ENCODE peak calls at places on chromosome 22, in four cellular contexts. N is GM12878, X is HepG2, Y is K562. L is an unnamed sample.

GRCh38 chr22:35883028-35883620 is 145.5 kb downstream of the RBFOX2 start:
- DNase-seq in N (no peak), X (no peak), Y (no peak), L (peak)

GRCh38 chr22:48707749-48708557 is 1119.7 kb downstream of the BRD1 start:
- DNase-seq in N (no peak), X (no peak), Y (no peak), L (no peak)

GRCh38 chr22:43891360-43892182 is at the start of gene PNPLA5:
- DNase-seq in N (no peak), X (no peak), Y (peak), L (peak)

GRCh38 chr22:44196731-44197131 is 16.0 kb downstream of the PARVG start:
- DNase-seq in N (no peak), X (no peak), Y (no peak), L (no peak)

GRCh38 chr22:40855104-40855959 is 1.1 kb downstream of the ST13 start:
- DNase-seq in N (no peak), X (no peak), Y (no peak), L (no peak)

GRCh38 chr22:20781272-20781990 is 7.5 kb downstream of the SERPIND1 start:
- DNase-seq in N (no peak), X (no peak), Y (no peak), L (peak)

GRCh38 chr22:39299829-39300178 is 19.6 kb downstream of the RPL3 start:
- DNase-seq in N (peak), X (no peak), Y (no peak), L (no peak)

GRCh38 chr22:23054531-23055257 is 15.6 kb upstream of the GNAZ start:
- DNase-seq in N (peak), X (no peak), Y (no peak), L (no peak)

GRCh38 chr22:39360242-39360641 is 10.5 kb downstream of the SYNGR1 start:
- DNase-seq in N (no peak), X (no peak), Y (no peak), L (no peak)

GRCh38 chr22:44570476-44571445 is 72.7 kb upstream of the RTL6 start:
- DNase-seq in N (no peak), X (no peak), Y (no peak), L (no peak)

GRCh38 chr22:36736701-36737320 is 33.3 kb upstream of the CACNG2 start:
- DNase-seq in N (no peak), X (no peak), Y (no peak), L (no peak)

GRCh38 chr22:30325724-30326703 is 727 bp downstream of the TBC1D10A start:
- DNase-seq in N (no peak), X (no peak), Y (peak), L (no peak)

GRCh38 chr22:30265851-30266444 is 703 bp downstream of the OSM start:
- DNase-seq in N (no peak), X (no peak), Y (peak), L (no peak)

GRCh38 chr22:44693145-44693544 is 8.9 kb upstream of the PRR5 start:
- DNase-seq in N (no peak), X (no peak), Y (no peak), L (no peak)

GRCh38 chr22:38316340-38317236 is 645 bp downstream of the CSNK1E start:
- DNase-seq in N (no peak), X (no peak), Y (peak), L (peak)

GRCh38 chr22:25027552-25027951 is 75.0 kb downstream of the KIAA1671 start:
- DNase-seq in N (no peak), X (no peak), Y (no peak), L (no peak)

GRCh38 chr22:24506802-24507438 is 11.8 kb downstream of the UPB1 start:
- DNase-seq in N (no peak), X (peak), Y (no peak), L (peak)

GRCh38 chr22:41565403-41566054 is 4.7 kb downstream of the CSDC2 start:
- DNase-seq in N (no peak), X (peak), Y (peak), L (peak)

GRCh38 chr22:38700271-38700788 is 413 bp downstream of the JOSD1 start:
- DNase-seq in N (no peak), X (peak), Y (no peak), L (no peak)

GRCh38 chr22:32752326-32752725 is 49.2 kb upstream of the TIMP3 start:
- DNase-seq in N (no peak), X (no peak), Y (no peak), L (peak)

GRCh38 chr22:31350410-31350863 is 4.3 kb upstream of the PATZ1 start:
- DNase-seq in N (no peak), X (peak), Y (peak), L (no peak)

GRCh38 chr22:20656902-20657836 is 116.7 kb upstream of the SERPIND1 start:
- DNase-seq in N (no peak), X (peak), Y (peak), L (peak)

GRCh38 chr22:23402275-23403151 is 177.6 kb downstream of the IGLL1 start:
- DNase-seq in N (no peak), X (peak), Y (peak), L (peak)

GRCh38 chr22:49013707-49014106 is 814.0 kb downstream of the BRD1 start:
- DNase-seq in N (no peak), X (no peak), Y (no peak), L (no peak)

GRCh38 chr22:24513706-24514240 is 18.6 kb downstream of the UPB1 start:
- DNase-seq in N (no peak), X (no peak), Y (no peak), L (no peak)

GRCh38 chr22:30609260-30610185 is 2.5 kb downstream of the TCN2 start:
- DNase-seq in N (peak), X (no peak), Y (peak), L (peak)

GRCh38 chr22:42902875-42903510 is 45.9 kb upstream of the ARFGAP3 start:
- DNase-seq in N (no peak), X (no peak), Y (no peak), L (peak)

GRCh38 chr22:23061471-23062280 is 8.6 kb upstream of the GNAZ start:
- DNase-seq in N (no peak), X (no peak), Y (no peak), L (no peak)

GRCh38 chr22:17106161-17106784 is 14.9 kb downstream of the TMEM121B start:
- DNase-seq in N (no peak), X (no peak), Y (no peak), L (no peak)

GRCh38 chr22:48104102-48104738 is 1341.8 kb downstream of the TBC1D22A start:
- DNase-seq in N (no peak), X (no peak), Y (no peak), L (no peak)

GRCh38 chr22:36239401-36240171 is at the start of gene APOL2:
- DNase-seq in N (peak), X (peak), Y (peak), L (peak)

GRCh38 chr22:27991586-27992293 is 72.7 kb upstream of the PITPNB start:
- DNase-seq in N (no peak), X (no peak), Y (no peak), L (no peak)

GRCh38 chr22:39174498-39175120 is 22.1 kb upstream of the CBX7 start:
- DNase-seq in N (no peak), X (peak), Y (peak), L (peak)

GRCh38 chr22:29163808-29164207 is 41.9 kb upstream of the EMID1 start:
- DNase-seq in N (no peak), X (no peak), Y (no peak), L (no peak)

GRCh38 chr22:29171721-29172120 is 34.0 kb upstream of the EMID1 start:
- DNase-seq in N (no peak), X (no peak), Y (no peak), L (no peak)

GRCh38 chr22:29166180-29166579 is 39.5 kb upstream of the EMID1 start:
- DNase-seq in N (no peak), X (no peak), Y (no peak), L (no peak)

GRCh38 chr22:29165336-29166060 is 40.2 kb upstream of the EMID1 start:
- DNase-seq in N (no peak), X (no peak), Y (no peak), L (no peak)

DNA sequence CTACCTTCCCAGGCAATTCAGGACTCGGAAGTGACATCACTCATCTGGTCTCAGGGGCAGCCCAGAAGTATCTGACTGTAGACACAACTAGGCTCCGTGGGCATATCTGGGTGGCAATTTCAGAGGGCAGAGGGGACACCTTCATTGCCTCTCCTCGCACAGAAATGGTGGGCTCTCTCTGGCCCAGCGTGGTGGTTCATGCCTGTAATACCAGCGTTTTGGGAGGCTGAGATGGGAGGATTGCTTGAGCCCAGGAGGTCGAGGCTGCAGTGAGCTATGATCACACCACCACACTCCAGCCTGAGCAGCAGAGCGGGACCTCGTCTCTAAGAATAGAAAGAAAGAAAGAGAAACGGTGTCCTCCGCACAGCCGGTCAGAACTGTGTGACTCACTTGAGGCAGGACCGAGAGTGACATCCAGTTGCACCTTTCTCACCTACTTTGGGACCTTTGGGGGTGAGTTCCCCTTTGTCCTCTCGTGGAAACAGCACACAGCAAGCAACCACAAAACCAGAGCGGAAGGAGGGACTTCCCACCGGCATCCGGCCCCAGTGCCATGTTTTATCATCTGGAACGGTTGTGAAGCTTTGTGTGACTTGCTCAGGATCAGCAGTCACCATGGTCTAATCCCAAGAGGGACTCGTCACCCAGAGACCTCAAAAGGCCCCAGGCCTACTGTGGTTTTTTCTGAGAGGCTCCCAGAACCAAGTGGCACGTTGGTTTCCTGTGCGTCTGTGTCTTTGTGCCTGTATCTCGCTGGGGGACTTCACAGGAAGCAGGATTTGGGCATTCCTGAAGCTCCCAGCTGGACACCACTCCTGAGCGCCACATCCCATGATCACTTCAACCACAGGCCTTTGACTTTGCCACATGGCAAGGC is 38.4 kb upstream of the EMID1 start:
- DNase-seq in N (peak), X (no peak), Y (no peak), L (no peak)
- TF ChIP-seq BHLHE40 in N (peak), X (no peak), Y (no peak), L (no peak)

DNA sequence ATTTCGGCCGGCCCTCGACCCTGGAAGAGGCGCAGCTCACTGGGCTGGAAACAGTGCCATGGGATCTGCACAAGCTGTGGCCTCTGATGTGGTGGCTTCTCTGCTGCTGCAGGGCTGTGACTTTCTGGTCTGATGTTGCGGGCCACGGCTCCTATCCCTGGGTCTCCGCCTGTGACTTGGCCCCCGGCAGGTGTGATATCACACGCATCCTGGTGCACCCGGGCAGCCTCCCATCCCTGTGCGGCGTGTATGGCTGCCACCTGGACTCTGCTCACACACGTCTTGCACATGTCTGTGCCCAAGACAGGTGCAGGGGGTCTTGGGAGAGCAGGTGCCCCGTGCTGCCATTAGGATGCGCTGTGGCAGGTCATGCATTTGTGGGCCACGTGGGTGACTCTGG is 31.1 kb downstream of the GRAMD4 start:
- DNase-seq in N (no peak), X (no peak), Y (no peak), L (no peak)
- H2AFZ ChIP-seq in N (no peak), X (no peak), Y (no peak), L (no peak)

DNA sequence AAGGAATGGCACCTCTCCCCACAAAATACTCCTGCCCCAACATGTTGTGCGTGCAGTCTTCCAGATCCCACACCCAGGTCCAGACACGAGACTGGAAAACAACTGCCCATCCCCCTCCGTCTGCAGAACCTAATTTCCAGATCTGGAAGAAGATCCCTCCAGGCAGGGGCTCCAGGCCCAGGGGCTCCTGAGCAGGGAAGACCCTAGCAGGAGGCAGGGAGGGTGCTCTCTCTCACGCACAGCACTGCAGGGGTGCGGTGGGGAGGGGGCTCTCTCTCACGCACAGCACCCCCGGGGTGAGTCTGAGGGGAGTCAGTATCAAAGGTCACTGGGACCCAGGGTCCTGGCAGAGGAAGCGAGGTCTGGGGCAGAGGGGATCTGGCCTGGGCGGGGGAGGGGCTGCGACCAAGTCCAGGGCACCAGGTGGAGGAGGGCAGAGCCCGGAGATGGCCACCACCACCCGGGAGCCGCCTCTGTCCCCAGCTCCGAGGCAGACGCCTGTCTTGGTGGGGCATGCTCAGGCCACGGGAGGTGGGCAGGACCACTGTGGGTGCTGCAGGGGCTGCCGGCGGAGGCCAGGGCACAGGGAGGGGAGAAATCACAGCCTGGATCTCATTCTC is 1.7 kb downstream of the MLC1 start:
- DNase-seq in N (no peak), X (no peak), Y (no peak), L (no peak)
- TF ChIP-seq BHLHE40 in N (no peak), X (no peak), Y (no peak), L (no peak)

GRCh38 chr22:19625331-19626041 is 88.8 kb upstream of the SEPTIN5 start:
- DNase-seq in N (no peak), X (no peak), Y (no peak), L (no peak)

GRCh38 chr22:19620742-19621371 is 93.4 kb upstream of the SEPTIN5 start:
- DNase-seq in N (no peak), X (no peak), Y (no peak), L (no peak)

GRCh38 chr22:19622061-19622441 is 92.3 kb upstream of the SEPTIN5 start:
- DNase-seq in N (peak), X (no peak), Y (no peak), L (no peak)

GRCh38 chr22:19619144-19620009 is 94.9 kb upstream of the SEPTIN5 start:
- DNase-seq in N (peak), X (no peak), Y (no peak), L (no peak)

DNA sequence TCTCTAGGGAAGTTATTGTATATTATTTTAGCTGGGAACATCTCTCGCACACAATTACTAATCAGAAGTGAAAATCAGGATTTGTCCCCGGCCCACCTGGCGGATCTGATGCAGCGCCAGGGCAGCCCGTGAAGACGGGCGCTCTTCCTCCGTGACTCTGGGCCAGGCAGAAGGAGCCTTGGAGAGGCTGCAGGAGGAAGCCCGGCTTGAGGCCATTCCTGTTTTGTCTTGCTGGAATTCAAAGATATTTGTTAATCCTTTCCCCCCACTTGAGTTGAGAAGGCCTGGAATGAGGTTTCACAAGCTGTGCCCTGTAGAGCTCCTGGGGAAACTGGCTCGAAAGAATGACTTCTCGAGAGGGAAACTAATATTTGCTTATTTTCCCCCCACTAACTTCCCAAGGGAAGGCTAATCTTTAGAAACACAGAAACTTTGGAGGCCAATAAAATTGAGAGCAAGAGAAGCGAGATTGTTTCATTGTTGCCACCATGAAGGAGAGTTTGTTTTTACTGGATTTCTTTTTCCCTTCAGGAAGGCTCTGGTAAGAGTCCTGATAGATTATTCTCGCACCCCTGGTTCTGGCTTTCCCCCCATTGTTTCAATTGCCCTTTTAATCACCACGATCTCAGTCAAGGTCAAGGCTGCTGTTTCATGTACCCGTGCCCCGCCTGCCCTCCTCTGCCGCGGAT is 92.8 kb upstream of the SEPTIN5 start:
- DNase-seq in N (no peak), X (no peak), Y (no peak), L (no peak)
- H2AFZ ChIP-seq in N (peak), X (no peak), Y (no peak), L (no peak)

GRCh38 chr22:26565889-26566288 is 24.0 kb downstream of the TPST2 start:
- DNase-seq in N (no peak), X (no peak), Y (no peak), L (no peak)
- TF ChIP-seq BHLHE40 in N (no peak), X (no peak), Y (no peak), L (no peak)